ENCODE peak calls at places on chromosome 20, in six cellular contexts. One of them, this sample, is unnamed.

GRCh38 chr20:60238992-60239655 is 280.9 kb downstream of the CDH26 start:
- DNase-seq in right lobe of liver: no peak
- DNase-seq in cardiac muscle cell: no peak
- DNase-seq in AG04450: no peak
- DNase-seq in RWPE1: no peak
- DNase-seq in neural progenitor cell: peak; percentile 7
- DNase-seq in this sample: no peak

GRCh38 chr20:39855799-39856198 is 833.2 kb downstream of the MAFB start:
- DNase-seq in right lobe of liver: no peak
- DNase-seq in cardiac muscle cell: peak; percentile 25
- DNase-seq in AG04450: no peak
- DNase-seq in RWPE1: no peak
- DNase-seq in neural progenitor cell: no peak
- DNase-seq in this sample: no peak

GRCh38 chr20:36483919-36484808 is 57.2 kb upstream of the MYL9 start:
- DNase-seq in right lobe of liver: no peak
- DNase-seq in cardiac muscle cell: no peak
- DNase-seq in AG04450: no peak
- DNase-seq in RWPE1: no peak
- DNase-seq in neural progenitor cell: no peak
- DNase-seq in this sample: no peak

GRCh38 chr20:40960101-40960500 is 68.5 kb upstream of the TOP1 start:
- DNase-seq in right lobe of liver: no peak
- DNase-seq in cardiac muscle cell: no peak
- DNase-seq in AG04450: no peak
- DNase-seq in RWPE1: no peak
- DNase-seq in neural progenitor cell: no peak
- DNase-seq in this sample: no peak

GRCh38 chr20:62063981-62064787 is 1.5 kb downstream of the TAF4 start:
- DNase-seq in right lobe of liver: peak; percentile 77
- DNase-seq in cardiac muscle cell: no peak
- DNase-seq in AG04450: no peak
- DNase-seq in RWPE1: peak; percentile 55
- DNase-seq in neural progenitor cell: peak; percentile 62
- DNase-seq in this sample: peak; percentile 68

GRCh38 chr20:37347347-37347823 is 1.4 kb downstream of the SRC start:
- DNase-seq in right lobe of liver: no peak
- DNase-seq in cardiac muscle cell: no peak
- DNase-seq in AG04450: no peak
- DNase-seq in RWPE1: no peak
- DNase-seq in neural progenitor cell: no peak
- DNase-seq in this sample: no peak

GRCh38 chr20:6402026-6402425 is 279.2 kb upstream of the FERMT1 start:
- DNase-seq in right lobe of liver: no peak
- DNase-seq in cardiac muscle cell: no peak
- DNase-seq in AG04450: no peak
- DNase-seq in RWPE1: no peak
- DNase-seq in neural progenitor cell: no peak
- DNase-seq in this sample: no peak

GRCh38 chr20:40073535-40074111 is 615.4 kb downstream of the MAFB start:
- DNase-seq in right lobe of liver: no peak
- DNase-seq in cardiac muscle cell: no peak
- DNase-seq in AG04450: no peak
- DNase-seq in RWPE1: no peak
- DNase-seq in neural progenitor cell: peak; percentile 2
- DNase-seq in this sample: no peak

GRCh38 chr20:427401-427800 is 19.3 kb downstream of the RBCK1 start:
- DNase-seq in right lobe of liver: no peak
- DNase-seq in cardiac muscle cell: no peak
- DNase-seq in AG04450: no peak
- DNase-seq in RWPE1: no peak
- DNase-seq in neural progenitor cell: no peak
- DNase-seq in this sample: no peak

GRCh38 chr20:56808732-56809131 is 179.6 kb downstream of the TFAP2C start:
- DNase-seq in right lobe of liver: no peak
- DNase-seq in cardiac muscle cell: no peak
- DNase-seq in AG04450: no peak
- DNase-seq in RWPE1: peak; percentile 93
- DNase-seq in neural progenitor cell: no peak
- DNase-seq in this sample: no peak

GRCh38 chr20:60341062-60341461 is 382.8 kb downstream of the CDH26 start:
- DNase-seq in right lobe of liver: no peak
- DNase-seq in cardiac muscle cell: no peak
- DNase-seq in AG04450: no peak
- DNase-seq in RWPE1: no peak
- DNase-seq in neural progenitor cell: no peak
- DNase-seq in this sample: no peak

GRCh38 chr20:32975698-32976674 is 28.2 kb downstream of the SUN5 start:
- DNase-seq in right lobe of liver: peak; percentile 16
- DNase-seq in cardiac muscle cell: no peak
- DNase-seq in AG04450: no peak
- DNase-seq in RWPE1: no peak
- DNase-seq in neural progenitor cell: no peak
- DNase-seq in this sample: no peak

GRCh38 chr20:20293986-20294385 is 73.9 kb upstream of the INSM1 start:
- DNase-seq in right lobe of liver: no peak
- DNase-seq in cardiac muscle cell: no peak
- DNase-seq in AG04450: no peak
- DNase-seq in RWPE1: no peak
- DNase-seq in neural progenitor cell: no peak
- DNase-seq in this sample: no peak

GRCh38 chr20:12679456-12679855 is 329.3 kb upstream of the SPTLC3 start:
- DNase-seq in right lobe of liver: no peak
- DNase-seq in cardiac muscle cell: no peak
- DNase-seq in AG04450: no peak
- DNase-seq in RWPE1: no peak
- DNase-seq in neural progenitor cell: no peak
- DNase-seq in this sample: no peak

GRCh38 chr20:50691585-50692552 is 527 bp upstream of the RIPOR3 start:
- DNase-seq in right lobe of liver: no peak
- DNase-seq in cardiac muscle cell: peak; percentile 76
- DNase-seq in AG04450: peak; percentile 30
- DNase-seq in RWPE1: no peak
- DNase-seq in neural progenitor cell: peak; percentile 60
- DNase-seq in this sample: no peak

GRCh38 chr20:32207211-32207625 is 325 bp downstream of the PLAGL2 start:
- DNase-seq in right lobe of liver: no peak
- DNase-seq in cardiac muscle cell: no peak
- DNase-seq in AG04450: no peak
- DNase-seq in RWPE1: no peak
- DNase-seq in neural progenitor cell: peak; percentile 42
- DNase-seq in this sample: no peak

GRCh38 chr20:43962518-43962917 is 47.9 kb downstream of the TOX2 start:
- DNase-seq in right lobe of liver: no peak
- DNase-seq in cardiac muscle cell: no peak
- DNase-seq in AG04450: no peak
- DNase-seq in RWPE1: no peak
- DNase-seq in neural progenitor cell: no peak
- DNase-seq in this sample: no peak

GRCh38 chr20:20677186-20677585 is 35.3 kb downstream of the RALGAPA2 start:
- DNase-seq in right lobe of liver: no peak
- DNase-seq in cardiac muscle cell: peak; percentile 43
- DNase-seq in AG04450: no peak
- DNase-seq in RWPE1: no peak
- DNase-seq in neural progenitor cell: no peak
- DNase-seq in this sample: no peak

GRCh38 chr20:50578061-50578777 is 68.0 kb downstream of the PTPN1 start:
- DNase-seq in right lobe of liver: no peak
- DNase-seq in cardiac muscle cell: no peak
- DNase-seq in AG04450: no peak
- DNase-seq in RWPE1: no peak
- DNase-seq in neural progenitor cell: no peak
- DNase-seq in this sample: no peak

GRCh38 chr20:16279320-16279719 is 293.9 kb downstream of the KIF16B start:
- DNase-seq in right lobe of liver: no peak
- DNase-seq in cardiac muscle cell: no peak
- DNase-seq in AG04450: no peak
- DNase-seq in RWPE1: no peak
- DNase-seq in neural progenitor cell: no peak
- DNase-seq in this sample: no peak

GRCh38 chr20:51800132-51800721 is 2.1 kb downstream of the SALL4 start:
- DNase-seq in right lobe of liver: peak; percentile 70
- DNase-seq in cardiac muscle cell: peak; percentile 57
- DNase-seq in AG04450: no peak
- DNase-seq in RWPE1: peak; percentile 92
- DNase-seq in neural progenitor cell: peak; percentile 93
- DNase-seq in this sample: peak; percentile 66
- H3K27ac ChIP-seq in right lobe of liver: no peak overlapping the region
- H3K27ac ChIP-seq in cardiac muscle cell: peak overlapping the region; percentile 32
- H3K27ac ChIP-seq in AG04450: no peak overlapping the region
- H3K27ac ChIP-seq in RWPE1: no peak overlapping the region
- H3K27ac ChIP-seq in neural progenitor cell: peak overlapping the region; percentile 97
- H3K27ac ChIP-seq in this sample: peak overlapping the region; percentile 54

DNA sequence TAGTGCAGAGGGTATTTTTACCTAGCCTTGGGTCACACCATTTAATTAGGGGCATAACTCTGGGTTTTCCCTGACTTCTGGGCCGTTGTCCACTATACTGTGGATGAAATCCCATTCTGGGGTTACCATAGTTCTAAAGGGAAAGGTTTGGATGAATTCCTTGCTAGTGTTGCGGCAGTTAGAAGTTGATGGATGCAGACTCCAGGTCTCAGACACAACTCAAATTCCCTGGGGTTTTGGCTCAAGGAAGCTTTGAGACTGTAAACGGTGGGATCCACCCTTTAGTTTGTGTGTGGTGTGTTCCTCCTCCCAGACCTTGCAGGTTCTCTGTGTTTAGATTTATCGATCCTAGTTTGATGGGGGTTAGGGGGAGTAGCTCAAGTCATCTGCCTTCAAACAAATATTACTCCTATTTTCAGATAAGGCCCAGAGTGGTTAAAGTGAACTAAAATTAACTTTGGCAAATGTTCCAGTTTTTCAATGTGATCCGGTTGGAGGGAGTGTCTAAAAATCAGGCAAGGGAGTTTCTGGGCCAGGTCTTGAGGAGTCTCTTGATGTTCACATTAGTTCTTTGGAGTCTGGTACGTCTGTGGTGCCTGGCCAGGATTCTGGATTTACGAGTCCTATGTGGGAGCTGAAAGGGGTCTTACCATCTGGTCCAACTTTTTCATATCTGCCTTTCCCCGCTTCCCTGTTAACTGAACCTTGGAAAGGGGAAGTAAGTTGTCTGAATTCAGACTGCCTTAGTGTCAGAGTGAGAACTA is 1.5 kb downstream of the RALY start:
- DNase-seq in right lobe of liver: no peak
- DNase-seq in cardiac muscle cell: peak; percentile 35
- DNase-seq in AG04450: no peak
- DNase-seq in RWPE1: peak; percentile 41
- DNase-seq in neural progenitor cell: peak; percentile 22
- DNase-seq in this sample: no peak
- H3K27ac ChIP-seq in right lobe of liver: peak overlapping the region; percentile 92
- H3K27ac ChIP-seq in cardiac muscle cell: peak overlapping the region; percentile 100
- H3K27ac ChIP-seq in AG04450: peak overlapping the region; percentile 39
- H3K27ac ChIP-seq in RWPE1: no peak overlapping the region
- H3K27ac ChIP-seq in neural progenitor cell: no peak overlapping the region
- H3K27ac ChIP-seq in this sample: peak overlapping the region; percentile 97

GRCh38 chr20:45056473-45057148 is 44.3 kb downstream of the KCNS1 start:
- DNase-seq in right lobe of liver: no peak
- DNase-seq in cardiac muscle cell: no peak
- DNase-seq in AG04450: no peak
- DNase-seq in RWPE1: no peak
- DNase-seq in neural progenitor cell: no peak
- DNase-seq in this sample: no peak
- H3K27ac ChIP-seq in right lobe of liver: no peak overlapping the region
- H3K27ac ChIP-seq in cardiac muscle cell: no peak overlapping the region
- H3K27ac ChIP-seq in AG04450: no peak overlapping the region
- H3K27ac ChIP-seq in RWPE1: peak overlapping the region; percentile 10
- H3K27ac ChIP-seq in neural progenitor cell: no peak overlapping the region
- H3K27ac ChIP-seq in this sample: no peak overlapping the region

GRCh38 chr20:17762243-17762872 is 62.6 kb downstream of the BANF2 start:
- DNase-seq in right lobe of liver: no peak
- DNase-seq in cardiac muscle cell: no peak
- DNase-seq in AG04450: no peak
- DNase-seq in RWPE1: no peak
- DNase-seq in neural progenitor cell: no peak
- DNase-seq in this sample: peak; percentile 49
- H3K27ac ChIP-seq in right lobe of liver: no peak overlapping the region
- H3K27ac ChIP-seq in cardiac muscle cell: no peak overlapping the region
- H3K27ac ChIP-seq in AG04450: no peak overlapping the region
- H3K27ac ChIP-seq in RWPE1: no peak overlapping the region
- H3K27ac ChIP-seq in neural progenitor cell: no peak overlapping the region
- H3K27ac ChIP-seq in this sample: peak overlapping the region; percentile 39

DNA sequence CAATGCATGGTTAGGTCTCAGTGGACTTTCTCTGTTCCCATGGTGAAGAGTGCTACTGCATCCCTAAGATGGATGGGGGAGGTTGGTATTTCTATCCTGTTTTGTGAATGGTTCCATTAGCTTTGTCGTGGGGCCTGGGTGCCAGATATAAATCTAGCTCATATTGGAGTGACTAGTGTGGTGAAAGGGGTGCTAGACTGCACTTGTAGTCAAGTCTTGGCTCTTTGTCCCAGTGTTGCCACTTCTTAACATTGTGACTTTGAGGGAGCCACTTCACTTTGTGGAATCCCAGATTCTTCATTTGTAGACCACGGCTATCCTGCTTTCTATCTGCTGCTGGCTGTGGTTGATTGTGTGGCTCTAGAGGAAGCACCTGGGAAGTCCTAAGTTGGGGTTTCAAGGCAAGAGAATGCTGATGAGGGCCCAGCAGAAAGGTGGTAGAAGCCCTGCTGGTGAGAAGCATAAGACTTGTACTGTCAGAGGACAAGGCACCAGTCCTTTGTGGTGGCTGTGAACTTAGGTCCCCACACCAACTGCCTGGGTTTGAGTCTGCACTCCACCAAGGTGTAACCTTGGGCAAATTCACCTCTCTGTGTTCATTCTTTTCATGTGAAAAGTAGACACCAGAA is 44.1 kb downstream of the VAPB start:
- DNase-seq in right lobe of liver: no peak
- DNase-seq in cardiac muscle cell: no peak
- DNase-seq in AG04450: no peak
- DNase-seq in RWPE1: no peak
- DNase-seq in neural progenitor cell: no peak
- DNase-seq in this sample: no peak
- H3K27ac ChIP-seq in right lobe of liver: peak overlapping the region; percentile 77
- H3K27ac ChIP-seq in cardiac muscle cell: no peak overlapping the region
- H3K27ac ChIP-seq in AG04450: peak overlapping the region; percentile 31
- H3K27ac ChIP-seq in RWPE1: peak overlapping the region; percentile 6
- H3K27ac ChIP-seq in neural progenitor cell: no peak overlapping the region
- H3K27ac ChIP-seq in this sample: no peak overlapping the region

GRCh38 chr20:23970049-23970448 is 18.5 kb downstream of the GGTLC1 start:
- DNase-seq in right lobe of liver: no peak
- DNase-seq in cardiac muscle cell: no peak
- DNase-seq in AG04450: no peak
- DNase-seq in RWPE1: no peak
- DNase-seq in neural progenitor cell: no peak
- DNase-seq in this sample: no peak
- H3K27ac ChIP-seq in right lobe of liver: no peak overlapping the region
- H3K27ac ChIP-seq in cardiac muscle cell: no peak overlapping the region
- H3K27ac ChIP-seq in AG04450: no peak overlapping the region
- H3K27ac ChIP-seq in RWPE1: no peak overlapping the region
- H3K27ac ChIP-seq in neural progenitor cell: no peak overlapping the region
- H3K27ac ChIP-seq in this sample: no peak overlapping the region

This sample was measured in pancreas.